ENCODE peak calls at places on chromosomes 5 and 9, in four cellular contexts. Z, D, H and K are unnamed samples.
A peak's percentile ranks its signal among the peaks of the same experiment; 100 is the strongest.

GRCh38 chr5:80341376-80341775 is 21.6 kb downstream of the SPZ1 start:
- DNase-seq in Z (no peak), D (no peak), H (no peak), K (no peak)

GRCh38 chr5:145812877-145813276 is 22.3 kb downstream of the PRELID2 start:
- DNase-seq in Z (no peak), D (no peak), H (no peak), K (no peak)

GRCh38 chr5:102807878-102808502 is 52.9 kb downstream of the PAM start:
- DNase-seq in Z (no peak), D (peak; percentile 79), H (no peak), K (no peak)

GRCh38 chr5:22549876-22550671 is 303.1 kb downstream of the CDH12 start:
- DNase-seq in Z (no peak), D (no peak), H (no peak), K (no peak)

GRCh38 chr9:95511232-95511951 is 5.4 kb downstream of the PTCH1 start:
- DNase-seq in Z (peak; percentile 48), D (peak; percentile 70), H (no peak), K (peak; percentile 28)

GRCh38 chr5:61333351-61334223 is 1.5 kb downstream of the ZSWIM6 start:
- DNase-seq in Z (no peak), D (no peak), H (peak; percentile 13), K (no peak)

GRCh38 chr5:68898961-68899471 is 194.8 kb upstream of the SLC30A5 start:
- DNase-seq in Z (no peak), D (peak; percentile 25), H (no peak), K (no peak)

GRCh38 chr9:117796681-117797080 is 92.5 kb downstream of the TLR4 start:
- DNase-seq in Z (no peak), D (no peak), H (no peak), K (no peak)

GRCh38 chr5:60844429-60844890 is 391 bp upstream of the ELOVL7 start:
- DNase-seq in Z (peak; percentile 5), D (peak; percentile 29), H (no peak), K (peak; percentile 56)

GRCh38 chr9:129027224-129027684 is 877 bp downstream of the SH3GLB2 start:
- DNase-seq in Z (no peak), D (no peak), H (no peak), K (no peak)

GRCh38 chr9:95215368-95215898 is 102.1 kb downstream of the FANCC start:
- DNase-seq in Z (no peak), D (no peak), H (no peak), K (no peak)

GRCh38 chr9:100355561-100355960 is 2.8 kb upstream of the TEX10 start:
- DNase-seq in Z (no peak), D (no peak), H (no peak), K (no peak)

GRCh38 chr5:78813286-78813685 is 164.7 kb upstream of the LHFPL2 start:
- DNase-seq in Z (no peak), D (no peak), H (no peak), K (no peak)

GRCh38 chr5:96084874-96085545 is 123.4 kb upstream of the ELL2 start:
- DNase-seq in Z (no peak), D (no peak), H (no peak), K (no peak)

GRCh38 chr5:150335778-150336177 is 21.7 kb upstream of the TCOF1 start:
- DNase-seq in Z (no peak), D (peak; percentile 40), H (no peak), K (no peak)

GRCh38 chr9:37994639-37995347 is 74.2 kb downstream of the SHB start:
- DNase-seq in Z (no peak), D (peak; percentile 88), H (no peak), K (no peak)

GRCh38 chr5:67246108-67246507 is 49.5 kb upstream of the CD180 start:
- DNase-seq in Z (peak; percentile 49), D (peak; percentile 82), H (peak; percentile 29), K (peak; percentile 71)

GRCh38 chr9:88532320-88532719 is 2.7 kb upstream of the NXNL2 start:
- DNase-seq in Z (no peak), D (peak; percentile 46), H (no peak), K (peak; percentile 73)

GRCh38 chr5:142356716-142357468 is 32.1 kb upstream of the SPRY4 start:
- DNase-seq in Z (peak; percentile 94), D (peak; percentile 92), H (peak; percentile 90), K (peak; percentile 86)

GRCh38 chr5:52707626-52708025 is 80.1 kb upstream of the ITGA1 start:
- DNase-seq in Z (peak; percentile 29), D (no peak), H (no peak), K (no peak)

GRCh38 chr5:137660349-137660817 is 75.5 kb downstream of the KLHL3 start:
- DNase-seq in Z (peak; percentile 63), D (peak; percentile 81), H (peak; percentile 52), K (peak; percentile 65)

DNA sequence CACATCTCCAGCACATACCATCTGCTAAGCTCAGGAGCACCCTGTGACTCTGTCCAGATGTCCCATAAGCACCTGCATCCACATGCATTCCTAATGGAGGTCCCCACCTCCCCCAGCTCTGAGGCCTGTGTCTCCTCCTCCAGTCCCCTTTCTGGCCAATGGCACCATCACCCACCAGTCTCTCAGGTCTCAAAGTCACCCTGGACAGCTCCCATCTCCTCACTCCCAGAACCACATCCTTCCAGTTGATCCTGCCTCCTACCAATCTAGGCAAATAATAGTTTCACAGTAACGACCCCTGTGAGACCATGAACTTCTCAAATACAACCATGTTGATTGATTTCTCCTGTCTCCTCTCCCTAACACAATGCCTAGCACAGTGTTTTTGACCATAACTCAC is 40.1 kb downstream of the GGTA1 start:
- DNase-seq in Z (no peak), D (no peak), H (no peak), K (no peak)
- TF ChIP-seq MAFK in Z (no peak), D (no peak), H (no peak), K (no peak)

GRCh38 chr9:124394167-124394566 is 21.1 kb downstream of the PSMB7 start:
- DNase-seq in Z (no peak), D (peak; percentile 32), H (no peak), K (no peak)

GRCh38 chr9:124392254-124392653 is 23.0 kb downstream of the PSMB7 start:
- DNase-seq in Z (no peak), D (no peak), H (no peak), K (no peak)

GRCh38 chr9:124394596-124394995 is 20.6 kb downstream of the PSMB7 start:
- DNase-seq in Z (no peak), D (no peak), H (no peak), K (no peak)

GRCh38 chr9:124390812-124391658 is 24.2 kb downstream of the PSMB7 start:
- DNase-seq in Z (peak; percentile 70), D (peak; percentile 67), H (peak; percentile 50), K (peak; percentile 71)

GRCh38 chr9:124392855-124393460 is 22.3 kb downstream of the PSMB7 start:
- DNase-seq in Z (no peak), D (peak; percentile 95), H (peak; percentile 54), K (peak; percentile 87)
- TF ChIP-seq SMC3 in Z (no peak), D (no peak), H (no peak), K (peak; percentile 23)

GRCh38 chr5:177094224-177095087 is 7.7 kb downstream of the FGFR4 start:
- DNase-seq in Z (peak; percentile 86), D (peak; percentile 84), H (no peak), K (peak; percentile 43)
- TF ChIP-seq BHLHE40 in Z (no peak), D (no peak), H (no peak), K (no peak)

GRCh38 chr9:18849910-18850677 is 182.9 kb downstream of the SAXO1 start:
- DNase-seq in Z (no peak), D (no peak), H (no peak), K (no peak)

GRCh38 chr9:18849186-18849724 is 183.8 kb downstream of the SAXO1 start:
- DNase-seq in Z (no peak), D (no peak), H (no peak), K (no peak)

GRCh38 chr9:18848657-18849056 is 184.4 kb downstream of the SAXO1 start:
- DNase-seq in Z (no peak), D (no peak), H (no peak), K (no peak)

GRCh38 chr9:18851069-18851468 is 181.9 kb downstream of the SAXO1 start:
- DNase-seq in Z (no peak), D (no peak), H (no peak), K (no peak)

GRCh38 chr9:18847576-18848275 is 185.3 kb downstream of the SAXO1 start:
- DNase-seq in Z (no peak), D (no peak), H (no peak), K (no peak)
- TF ChIP-seq MAFK in Z (no peak), D (no peak), H (no peak), K (no peak)

GRCh38 chr5:83177803-83178202 is 100.5 kb downstream of the XRCC4 start:
- DNase-seq in Z (no peak), D (no peak), H (no peak), K (no peak)
- TF ChIP-seq SMC3 in Z (no peak), D (no peak), H (no peak), K (no peak)

DNA sequence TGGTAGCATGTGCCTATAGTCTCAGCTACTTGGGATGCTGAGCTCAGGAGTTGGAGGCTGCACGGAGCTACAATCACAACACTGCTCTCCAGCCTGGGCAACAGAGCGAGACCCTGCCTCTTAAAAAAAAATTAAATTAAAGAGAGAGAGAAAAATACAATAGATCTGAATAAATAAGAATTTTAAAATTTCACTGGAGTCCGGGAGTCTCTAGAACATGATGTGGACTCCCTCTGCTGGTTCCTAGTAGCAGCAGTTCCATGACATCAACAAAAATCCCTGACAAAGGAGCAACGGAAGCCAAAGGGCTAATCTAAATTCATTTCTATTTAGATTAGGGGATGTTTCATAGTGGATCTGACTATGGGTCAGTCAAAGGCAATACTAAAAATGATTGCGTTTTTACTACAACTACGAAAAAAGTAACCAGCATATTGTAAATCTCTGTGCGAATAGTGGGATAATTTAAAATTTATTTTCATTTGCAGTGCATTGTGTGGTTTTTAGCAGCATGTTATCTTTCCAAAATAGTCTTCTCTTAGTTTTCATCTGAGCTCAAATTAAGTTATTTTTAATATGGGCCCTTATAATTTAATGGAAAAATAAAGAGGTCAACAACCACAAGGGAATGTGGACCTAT is 6.7 kb downstream of the INIP start:
- DNase-seq in Z (peak; percentile 44), D (peak; percentile 64), H (peak; percentile 15), K (no peak)
- TF ChIP-seq BHLHE40 in Z (no peak), D (no peak), H (no peak), K (no peak)

GRCh38 chr5:28770307-28770706 is 1731.9 kb upstream of the CDH9 start:
- DNase-seq in Z (no peak), D (no peak), H (no peak), K (no peak)

GRCh38 chr5:28766565-28767158 is 1728.3 kb upstream of the CDH9 start:
- DNase-seq in Z (peak; percentile 18), D (peak; percentile 21), H (peak; percentile 6), K (peak; percentile 67)
- TF ChIP-seq MAFK in Z (no peak), D (no peak), H (no peak), K (no peak)

DNA sequence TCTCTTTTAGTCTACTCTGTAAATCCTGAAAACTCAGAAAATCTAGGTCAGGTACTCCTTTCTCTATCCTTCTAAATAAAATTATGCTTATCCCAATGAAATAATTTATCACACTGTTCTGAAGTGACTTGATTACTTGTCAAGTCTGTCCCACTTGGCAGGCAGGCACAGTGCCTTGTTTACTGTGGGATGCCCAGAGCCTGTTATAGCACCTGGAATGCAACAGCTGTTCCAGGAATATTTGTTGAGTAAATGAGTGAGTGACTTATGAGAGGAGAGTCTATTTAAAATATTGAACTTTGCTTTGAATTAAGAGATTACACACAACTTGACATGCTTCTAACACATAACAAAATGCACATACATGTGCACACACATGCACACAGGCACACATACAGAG is 130.0 kb downstream of the MPDZ start:
- DNase-seq in Z (no peak), D (no peak), H (no peak), K (no peak)
- TF ChIP-seq SMC3 in Z (no peak), D (no peak), H (no peak), K (no peak)